ENCODE peak calls at places on chromosomes 4 and X, in seven cellular contexts. R is stromal cell of bone marrow; P is stimulated activated CD4-positive, alpha-beta T cell treated with anti-CD3 and anti-CD28 coated beads, TNF-alpha, amount 100 ng/mL, for 48 hours; H is NCI-H1436; T is kidney glomerular epithelial cell; S is RWPE1; F is left ventricle myocardium inferior. W is an unnamed sample.
A peak's percentile ranks its signal among the peaks of the same experiment; 100 is the strongest.

GRCh38 chr4:125315571-125316390 is 1.0 kb downstream of the FAT4 start:
- DNase-seq in R (peak; percentile 25), P (no peak), H (no peak), T (peak; percentile 31), S (peak; percentile 31), F (peak; percentile 57), W (no peak)

GRCh38 chr4:149987330-149987751 is 90.9 kb upstream of the DCLK2 start:
- DNase-seq in R (no peak), P (no peak), H (peak; percentile 25), T (no peak), S (no peak), F (no peak), W (no peak)

GRCh38 chr4:25991296-25991695 is 77.3 kb downstream of the SMIM20 start:
- DNase-seq in R (no peak), P (no peak), H (no peak), T (no peak), S (no peak), F (no peak), W (no peak)

GRCh38 chr4:3724319-3725231 is 41.6 kb upstream of the ADRA2C start:
- DNase-seq in R (no peak), P (no peak), H (no peak), T (no peak), S (no peak), F (no peak), W (no peak)

GRCh38 chr4:8832130-8832930 is 39.3 kb downstream of the HMX1 start:
- DNase-seq in R (no peak), P (no peak), H (no peak), T (no peak), S (no peak), F (no peak), W (no peak)

GRCh38 chr4:72569719-72570235 is 756 bp upstream of the ADAMTS3 start:
- DNase-seq in R (no peak), P (no peak), H (no peak), T (peak; percentile 54), S (peak; percentile 2), F (no peak), W (no peak)

GRCh38 chr4:26568446-26568994 is 15.4 kb upstream of the TBC1D19 start:
- DNase-seq in R (peak; percentile 93), P (no peak), H (no peak), T (peak; percentile 90), S (peak; percentile 57), F (no peak), W (peak; percentile 96)

GRCh38 chrX:136531951-136532350 is at the start of gene VGLL1:
- DNase-seq in R (no peak), P (no peak), H (no peak), T (no peak), S (peak; percentile 24), F (no peak), W (no peak)

GRCh38 chrX:47483310-47484268 is 567 bp upstream of the ZNF41 start:
- DNase-seq in R (peak; percentile 10), P (no peak), H (no peak), T (peak; percentile 33), S (peak; percentile 18), F (peak; percentile 21), W (no peak)

GRCh38 chrX:11397680-11398079 is 104.5 kb downstream of the AMELX start:
- DNase-seq in R (no peak), P (no peak), H (no peak), T (no peak), S (no peak), F (no peak), W (no peak)

GRCh38 chrX:121260568-121261240 is 213.3 kb downstream of the GLUD2 start:
- DNase-seq in R (no peak), P (no peak), H (no peak), T (no peak), S (no peak), F (no peak), W (no peak)

GRCh38 chr4:90833698-90834097 is 706.5 kb downstream of the CCSER1 start:
- DNase-seq in R (no peak), P (no peak), H (no peak), T (no peak), S (no peak), F (no peak), W (no peak)

GRCh38 chr4:72302981-72303704 is 265.9 kb downstream of the ADAMTS3 start:
- DNase-seq in R (no peak), P (no peak), H (peak; percentile 13), T (peak; percentile 39), S (peak; percentile 20), F (no peak), W (no peak)

GRCh38 chr4:1794809-1795303 is 1.8 kb downstream of the FGFR3 start:
- DNase-seq in R (no peak), P (no peak), H (no peak), T (no peak), S (no peak), F (no peak), W (no peak)

W was measured in GM04503.